ENCODE peak calls at places on chromosomes 7 and 10, in six cellular contexts. One of them, this sample, is unnamed.

GRCh38 chr10:49161411-49161997 is 26.7 kb downstream of the TMEM273 start:
- DNase-seq in IMR-90: peak
- DNase-seq in neuronal stem cell: no peak
- DNase-seq in H9: peak
- DNase-seq in mesendoderm: peak
- DNase-seq in H1: no peak
- DNase-seq in this sample: peak

GRCh38 chr7:51090411-51090810 is 226.2 kb downstream of the COBL start:
- DNase-seq in IMR-90: no peak
- DNase-seq in neuronal stem cell: no peak
- DNase-seq in H9: no peak
- DNase-seq in mesendoderm: peak
- DNase-seq in H1: no peak
- DNase-seq in this sample: no peak

GRCh38 chr7:101124376-101125056 is 2.4 kb upstream of the SERPINE1 start:
- DNase-seq in IMR-90: peak
- DNase-seq in neuronal stem cell: no peak
- DNase-seq in H9: no peak
- DNase-seq in mesendoderm: peak
- DNase-seq in H1: no peak
- DNase-seq in this sample: peak

GRCh38 chr7:50696810-50697582 is 85.7 kb downstream of the GRB10 start:
- DNase-seq in IMR-90: no peak
- DNase-seq in neuronal stem cell: no peak
- DNase-seq in H9: no peak
- DNase-seq in mesendoderm: peak
- DNase-seq in H1: no peak
- DNase-seq in this sample: peak

GRCh38 chr10:24969732-24970330 is 17.4 kb upstream of the PRTFDC1 start:
- DNase-seq in IMR-90: no peak
- DNase-seq in neuronal stem cell: no peak
- DNase-seq in H9: no peak
- DNase-seq in mesendoderm: no peak
- DNase-seq in H1: no peak
- DNase-seq in this sample: no peak

GRCh38 chr7:72751978-72752377 is 76.0 kb downstream of the TYW1B start:
- DNase-seq in IMR-90: no peak
- DNase-seq in neuronal stem cell: no peak
- DNase-seq in H9: peak
- DNase-seq in mesendoderm: peak
- DNase-seq in H1: peak
- DNase-seq in this sample: peak

GRCh38 chr10:3060481-3060889 is 6.9 kb upstream of the PFKP start:
- DNase-seq in IMR-90: no peak
- DNase-seq in neuronal stem cell: no peak
- DNase-seq in H9: no peak
- DNase-seq in mesendoderm: no peak
- DNase-seq in H1: no peak
- DNase-seq in this sample: no peak

GRCh38 chr7:80496586-80496985 is 15.3 kb downstream of the GNAT3 start:
- DNase-seq in IMR-90: peak
- DNase-seq in neuronal stem cell: no peak
- DNase-seq in H9: no peak
- DNase-seq in mesendoderm: no peak
- DNase-seq in H1: no peak
- DNase-seq in this sample: no peak

GRCh38 chr7:27933691-27934565 is 194.0 kb downstream of the TAX1BP1 start:
- DNase-seq in IMR-90: no peak
- DNase-seq in neuronal stem cell: no peak
- DNase-seq in H9: no peak
- DNase-seq in mesendoderm: peak
- DNase-seq in H1: no peak
- DNase-seq in this sample: peak

GRCh38 chr7:55887786-55888185 is 530 bp downstream of the ZNF713 start:
- DNase-seq in IMR-90: no peak
- DNase-seq in neuronal stem cell: peak
- DNase-seq in H9: no peak
- DNase-seq in mesendoderm: peak
- DNase-seq in H1: no peak
- DNase-seq in this sample: peak

GRCh38 chr7:99899830-99900519 is 19.4 kb downstream of the TRIM4 start:
- DNase-seq in IMR-90: no peak
- DNase-seq in neuronal stem cell: no peak
- DNase-seq in H9: no peak
- DNase-seq in mesendoderm: no peak
- DNase-seq in H1: no peak
- DNase-seq in this sample: no peak

GRCh38 chr7:148289630-148290029 is 300.9 kb upstream of the C7orf33 start:
- DNase-seq in IMR-90: no peak
- DNase-seq in neuronal stem cell: no peak
- DNase-seq in H9: no peak
- DNase-seq in mesendoderm: no peak
- DNase-seq in H1: no peak
- DNase-seq in this sample: no peak

GRCh38 chr7:2715341-2716231 is 27.6 kb downstream of the AMZ1 start:
- DNase-seq in IMR-90: peak
- DNase-seq in neuronal stem cell: no peak
- DNase-seq in H9: no peak
- DNase-seq in mesendoderm: no peak
- DNase-seq in H1: no peak
- DNase-seq in this sample: peak

GRCh38 chr7:45582136-45582742 is 8.1 kb downstream of the ADCY1 start:
- DNase-seq in IMR-90: no peak
- DNase-seq in neuronal stem cell: no peak
- DNase-seq in H9: no peak
- DNase-seq in mesendoderm: no peak
- DNase-seq in H1: no peak
- DNase-seq in this sample: no peak

GRCh38 chr7:142469653-142470335 is 211.9 kb upstream of the PRSS58 start:
- DNase-seq in IMR-90: no peak
- DNase-seq in neuronal stem cell: no peak
- DNase-seq in H9: peak
- DNase-seq in mesendoderm: no peak
- DNase-seq in H1: no peak
- DNase-seq in this sample: no peak

GRCh38 chr7:72476608-72477305 is 64.6 kb upstream of the CALN1 start:
- DNase-seq in IMR-90: no peak
- DNase-seq in neuronal stem cell: no peak
- DNase-seq in H9: no peak
- DNase-seq in mesendoderm: no peak
- DNase-seq in H1: peak
- DNase-seq in this sample: no peak

GRCh38 chr10:33441561-33441960 is 107.1 kb upstream of the NRP1 start:
- DNase-seq in IMR-90: no peak
- DNase-seq in neuronal stem cell: no peak
- DNase-seq in H9: no peak
- DNase-seq in mesendoderm: no peak
- DNase-seq in H1: no peak
- DNase-seq in this sample: no peak

GRCh38 chr7:157612664-157613561 is 276.1 kb downstream of the DNAJB6 start:
- DNase-seq in IMR-90: no peak
- DNase-seq in neuronal stem cell: no peak
- DNase-seq in H9: peak
- DNase-seq in mesendoderm: no peak
- DNase-seq in H1: peak
- DNase-seq in this sample: no peak

GRCh38 chr10:78381072-78381471 is 347.4 kb downstream of the RPS24 start:
- DNase-seq in IMR-90: no peak
- DNase-seq in neuronal stem cell: no peak
- DNase-seq in H9: peak
- DNase-seq in mesendoderm: no peak
- DNase-seq in H1: peak
- DNase-seq in this sample: no peak

GRCh38 chr10:43849551-43849950 is 200.9 kb upstream of the ZNF32 start:
- DNase-seq in IMR-90: no peak
- DNase-seq in neuronal stem cell: no peak
- DNase-seq in H9: no peak
- DNase-seq in mesendoderm: no peak
- DNase-seq in H1: no peak
- DNase-seq in this sample: no peak

GRCh38 chr7:2051708-2052656 is 180.8 kb downstream of the MAD1L1 start:
- DNase-seq in IMR-90: no peak
- DNase-seq in neuronal stem cell: no peak
- DNase-seq in H9: no peak
- DNase-seq in mesendoderm: no peak
- DNase-seq in H1: no peak
- DNase-seq in this sample: no peak

GRCh38 chr7:45457591-45457990 is 116.6 kb upstream of the ADCY1 start:
- DNase-seq in IMR-90: no peak
- DNase-seq in neuronal stem cell: no peak
- DNase-seq in H9: no peak
- DNase-seq in mesendoderm: no peak
- DNase-seq in H1: no peak
- DNase-seq in this sample: no peak

GRCh38 chr7:100835903-100836811 is 8.8 kb upstream of the EPHB4 start:
- DNase-seq in IMR-90: no peak
- DNase-seq in neuronal stem cell: peak
- DNase-seq in H9: peak
- DNase-seq in mesendoderm: peak
- DNase-seq in H1: peak
- DNase-seq in this sample: no peak

GRCh38 chr7:116810267-116811116 is 51.9 kb upstream of the CAPZA2 start:
- DNase-seq in IMR-90: no peak
- DNase-seq in neuronal stem cell: no peak
- DNase-seq in H9: no peak
- DNase-seq in mesendoderm: peak
- DNase-seq in H1: no peak
- DNase-seq in this sample: peak

GRCh38 chr10:89520711-89521110 is 14.7 kb downstream of the SLC16A12 start:
- DNase-seq in IMR-90: no peak
- DNase-seq in neuronal stem cell: no peak
- DNase-seq in H9: no peak
- DNase-seq in mesendoderm: no peak
- DNase-seq in H1: no peak
- DNase-seq in this sample: no peak

GRCh38 chr7:35729061-35729783 is 34.3 kb upstream of the HERPUD2 start:
- DNase-seq in IMR-90: no peak
- DNase-seq in neuronal stem cell: no peak
- DNase-seq in H9: no peak
- DNase-seq in mesendoderm: no peak
- DNase-seq in H1: no peak
- DNase-seq in this sample: no peak
- H3K27ac ChIP-seq in IMR-90: no peak
- H3K27ac ChIP-seq in neuronal stem cell: no peak
- H3K27ac ChIP-seq in H9: no peak
- H3K27ac ChIP-seq in mesendoderm: no peak
- H3K27ac ChIP-seq in H1: no peak
- H3K27ac ChIP-seq in this sample: no peak

GRCh38 chr10:71325258-71325657 is 6.2 kb downstream of the SLC29A3 start:
- DNase-seq in IMR-90: no peak
- DNase-seq in neuronal stem cell: no peak
- DNase-seq in H9: no peak
- DNase-seq in mesendoderm: no peak
- DNase-seq in H1: no peak
- DNase-seq in this sample: no peak

GRCh38 chr10:71321386-71321785 is 2.3 kb downstream of the SLC29A3 start:
- DNase-seq in IMR-90: no peak
- DNase-seq in neuronal stem cell: no peak
- DNase-seq in H9: no peak
- DNase-seq in mesendoderm: no peak
- DNase-seq in H1: no peak
- DNase-seq in this sample: no peak

GRCh38 chr10:71320592-71320991 is 1.5 kb downstream of the SLC29A3 start:
- DNase-seq in IMR-90: no peak
- DNase-seq in neuronal stem cell: no peak
- DNase-seq in H9: no peak
- DNase-seq in mesendoderm: no peak
- DNase-seq in H1: no peak
- DNase-seq in this sample: no peak

GRCh38 chr10:71324743-71325142 is 5.7 kb downstream of the SLC29A3 start:
- DNase-seq in IMR-90: no peak
- DNase-seq in neuronal stem cell: no peak
- DNase-seq in H9: no peak
- DNase-seq in mesendoderm: no peak
- DNase-seq in H1: no peak
- DNase-seq in this sample: no peak

DNA sequence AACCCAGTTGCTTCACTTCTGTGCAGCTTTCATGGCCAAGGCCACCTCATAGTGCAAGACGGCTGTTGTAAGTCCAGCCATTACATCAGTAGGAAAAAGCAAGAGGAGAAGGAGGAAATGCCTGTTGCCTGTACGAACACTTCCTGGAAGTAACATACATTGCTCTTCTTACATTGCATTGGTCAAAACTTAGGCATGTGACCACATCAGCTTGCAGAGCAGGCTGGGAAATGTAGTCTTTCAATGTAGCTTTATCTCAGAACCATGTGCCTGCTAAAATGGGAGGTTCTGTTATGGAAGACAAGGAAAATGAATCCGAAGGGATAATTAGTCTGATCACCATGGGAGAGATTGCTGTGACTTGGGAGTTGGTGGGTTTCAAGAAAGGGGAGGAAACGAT is 4.3 kb downstream of the SLC29A3 start:
- DNase-seq in IMR-90: peak
- DNase-seq in neuronal stem cell: no peak
- DNase-seq in H9: no peak
- DNase-seq in mesendoderm: peak
- DNase-seq in H1: no peak
- DNase-seq in this sample: peak
- H2BK15ac ChIP-seq in IMR-90: no peak
- H2BK15ac ChIP-seq in neuronal stem cell: no peak
- H2BK15ac ChIP-seq in H9: no peak
- H2BK15ac ChIP-seq in mesendoderm: no peak
- H2BK15ac ChIP-seq in H1: no peak
- H2BK15ac ChIP-seq in this sample: no peak

GRCh38 chr7:150961510-150962284 is 16.4 kb downstream of the KCNH2 start:
- DNase-seq in IMR-90: peak
- DNase-seq in neuronal stem cell: no peak
- DNase-seq in H9: no peak
- DNase-seq in mesendoderm: no peak
- DNase-seq in H1: no peak
- DNase-seq in this sample: peak
- H3K9ac ChIP-seq in IMR-90: peak
- H3K9ac ChIP-seq in neuronal stem cell: peak
- H3K9ac ChIP-seq in H9: no peak
- H3K9ac ChIP-seq in mesendoderm: no peak
- H3K9ac ChIP-seq in H1: no peak
- H3K9ac ChIP-seq in this sample: no peak

DNA sequence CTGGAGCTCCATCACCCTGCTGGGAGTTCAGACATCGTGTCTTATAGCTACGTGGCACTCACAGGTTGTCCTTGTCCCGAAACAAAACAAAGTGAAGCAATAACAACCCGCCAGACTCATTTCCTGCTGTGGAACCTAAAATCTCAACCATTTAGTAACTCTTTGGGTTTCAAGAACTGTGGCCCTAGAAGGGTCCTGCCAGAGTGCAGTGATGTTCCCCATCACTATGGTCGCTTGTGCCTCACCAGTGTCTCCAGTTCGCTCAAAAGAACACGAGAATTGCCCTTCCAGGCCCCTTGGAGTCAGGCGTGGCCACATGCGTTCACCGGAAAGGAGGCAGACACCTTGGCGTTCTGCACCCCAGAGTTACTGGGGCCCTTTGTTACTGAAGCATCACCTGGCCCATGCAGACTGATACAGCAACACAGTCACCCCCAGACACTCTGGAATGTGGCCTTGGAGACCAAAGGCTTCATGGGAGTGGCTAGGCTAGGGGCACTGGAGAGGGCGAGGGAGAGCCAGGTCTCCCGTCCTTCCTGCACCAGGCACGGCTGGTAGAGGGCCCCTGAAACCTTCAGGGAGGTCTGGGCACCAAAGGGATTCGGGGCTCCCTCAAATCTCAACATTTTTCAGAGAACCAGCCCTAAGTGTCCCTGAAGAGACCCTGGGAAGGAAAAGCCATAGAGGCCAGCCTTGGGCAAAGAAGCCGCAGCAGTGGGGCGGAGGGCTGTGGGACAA is 908 bp downstream of the CRYGN start:
- DNase-seq in IMR-90: no peak
- DNase-seq in neuronal stem cell: no peak
- DNase-seq in H9: no peak
- DNase-seq in mesendoderm: no peak
- DNase-seq in H1: no peak
- DNase-seq in this sample: no peak
- H3K27ac ChIP-seq in IMR-90: no peak
- H3K27ac ChIP-seq in neuronal stem cell: no peak
- H3K27ac ChIP-seq in H9: no peak
- H3K27ac ChIP-seq in mesendoderm: no peak
- H3K27ac ChIP-seq in H1: no peak
- H3K27ac ChIP-seq in this sample: no peak